ENCODE peak calls at places on chromosomes 11 and 22, in seven cellular contexts. D is stimulated activated CD8-positive, alpha-beta memory T cell treated with anti-CD3 and anti-CD28 coated beads, Interleukin-4, amount 100 ng/mL, for 1 hour; V is iris pigment epithelial cell; T is stomach; L is neural progenitor cell; M is progenitor cell of endocrine pancreas; Z is AML-193. X is an unnamed sample.
A peak's percentile ranks its signal among the peaks of the same experiment; 100 is the strongest.

GRCh38 chr11:43954241-43954640 is 11.8 kb downstream of the C11orf96 start:
- DNase-seq in D (no peak), V (no peak), T (no peak), L (no peak), M (no peak), Z (no peak), X (no peak)

GRCh38 chr11:19683141-19683805 is 29.4 kb upstream of the NAV2 start:
- DNase-seq in D (no peak), V (no peak), T (no peak), L (no peak), M (no peak), Z (no peak), X (no peak)

GRCh38 chr11:70077411-70078094 is 564 bp upstream of the ANO1 start:
- DNase-seq in D (no peak), V (no peak), T (no peak), L (no peak), M (no peak), Z (no peak), X (no peak)

GRCh38 chr11:3139086-3139440 is 26.0 kb downstream of the OSBPL5 start:
- DNase-seq in D (no peak), V (no peak), T (no peak), L (no peak), M (no peak), Z (no peak), X (no peak)

GRCh38 chr11:114285599-114285998 is 10.6 kb upstream of the NNMT start:
- DNase-seq in D (no peak), V (no peak), T (no peak), L (no peak), M (no peak), Z (no peak), X (no peak)

GRCh38 chr11:62008177-62008576 is 40.7 kb upstream of the FTH1 start:
- DNase-seq in D (no peak), V (no peak), T (no peak), L (no peak), M (no peak), Z (no peak), X (no peak)

GRCh38 chr11:119780264-119780953 is 51.4 kb upstream of the NECTIN1 start:
- DNase-seq in D (no peak), V (no peak), T (no peak), L (no peak), M (no peak), Z (no peak), X (no peak)

GRCh38 chr11:72848846-72849466 is 34.7 kb downstream of the ATG16L2 start:
- DNase-seq in D (no peak), V (peak; percentile 60), T (no peak), L (peak; percentile 59), M (no peak), Z (peak; percentile 24), X (no peak)

GRCh38 chr22:35506259-35506570 is 34.4 kb upstream of the RASD2 start:
- DNase-seq in D (no peak), V (peak; percentile 13), T (no peak), L (no peak), M (no peak), Z (no peak), X (no peak)

GRCh38 chr11:74366576-74366975 is 31.7 kb downstream of the PGM2L1 start:
- DNase-seq in D (no peak), V (peak; percentile 86), T (no peak), L (peak; percentile 26), M (no peak), Z (no peak), X (no peak)

GRCh38 chr11:57544566-57544965 is 7.2 kb downstream of the SMTNL1 start:
- DNase-seq in D (no peak), V (no peak), T (no peak), L (no peak), M (no peak), Z (no peak), X (no peak)

GRCh38 chr11:60363542-60364525 is 14.5 kb upstream of the MS4A7 start:
- DNase-seq in D (peak; percentile 5), V (peak; percentile 34), T (peak; percentile 71), L (peak; percentile 76), M (peak; percentile 61), Z (peak; percentile 83), X (peak; percentile 71)

GRCh38 chr11:24661313-24661712 is 164.5 kb downstream of the LUZP2 start:
- DNase-seq in D (no peak), V (no peak), T (no peak), L (no peak), M (no peak), Z (no peak), X (no peak)

GRCh38 chr11:28674432-28675076 is 566.4 kb downstream of the METTL15 start:
- DNase-seq in D (no peak), V (peak; percentile 83), T (no peak), L (peak; percentile 64), M (no peak), Z (no peak), X (peak; percentile 29)

GRCh38 chr11:291281-292210 is 2.6 kb downstream of the PGGHG start:
- DNase-seq in D (no peak), V (no peak), T (no peak), L (no peak), M (no peak), Z (no peak), X (no peak)

GRCh38 chr11:45646275-45646970 is 19.0 kb downstream of the CHST1 start:
- DNase-seq in D (no peak), V (peak; percentile 60), T (no peak), L (peak; percentile 36), M (no peak), Z (no peak), X (no peak)

GRCh38 chr11:104134760-104135159 is 29.2 kb downstream of the PDGFD start:
- DNase-seq in D (no peak), V (peak; percentile 81), T (no peak), L (no peak), M (no peak), Z (no peak), X (no peak)

GRCh38 chr11:79864882-79865281 is 424.1 kb upstream of the TENM4 start:
- DNase-seq in D (no peak), V (no peak), T (peak; percentile 60), L (no peak), M (no peak), Z (no peak), X (no peak)

GRCh38 chr11:93717501-93717900 is 23.8 kb downstream of the TAF1D start:
- DNase-seq in D (no peak), V (no peak), T (no peak), L (no peak), M (no peak), Z (no peak), X (no peak)

GRCh38 chr22:30290679-30291333 is 1.5 kb upstream of the CASTOR1 start:
- DNase-seq in D (no peak), V (peak; percentile 63), T (peak; percentile 91), L (peak; percentile 48), M (no peak), Z (no peak), X (no peak)

GRCh38 chr11:94400839-94401772 is at the start of gene GPR83:
- DNase-seq in D (no peak), V (peak; percentile 12), T (no peak), L (peak; percentile 75), M (peak; percentile 17), Z (no peak), X (peak; percentile 70)

GRCh38 chr22:37343343-37343742 is 61.0 kb downstream of the CYTH4 start:
- DNase-seq in D (no peak), V (no peak), T (no peak), L (no peak), M (no peak), Z (no peak), X (no peak)

GRCh38 chr11:21514298-21514697 is 678.6 kb upstream of the ANO5 start:
- DNase-seq in D (no peak), V (no peak), T (no peak), L (peak; percentile 27), M (no peak), Z (peak; percentile 7), X (peak; percentile 16)

GRCh38 chr11:64415996-64416728 is 57.2 kb downstream of the RPS6KA4 start:
- DNase-seq in D (no peak), V (no peak), T (no peak), L (no peak), M (no peak), Z (no peak), X (no peak)

GRCh38 chr11:17077240-17077519 is 287 bp downstream of the RPS13 start:
- DNase-seq in D (peak; percentile 7), V (no peak), T (no peak), L (no peak), M (no peak), Z (no peak), X (no peak)

X was measured in nephron progenitor cell.